ENCODE peak calls at places on chromosome 7, in seven cellular contexts. C is RWPE1, D is HCT116, T is uterus, W is OCI-LY7, V is choroid plexus epithelial cell, H is WERI-Rb-1. M is an unnamed sample.

GRCh38 chr7:158728911-158729645 is 24.5 kb upstream of the NCAPG2 start:
- DNase-seq in C (no peak), D (no peak), T (no peak), W (no peak), V (no peak), H (no peak), M (no peak)

GRCh38 chr7:35555386-35555785 is 139.5 kb downstream of the HERPUD2 start:
- DNase-seq in C (no peak), D (no peak), T (no peak), W (no peak), V (no peak), H (no peak), M (no peak)

GRCh38 chr7:31767686-31768358 is 80.8 kb downstream of the PPP1R17 start:
- DNase-seq in C (no peak), D (no peak), T (no peak), W (no peak), V (no peak), H (no peak), M (no peak)

GRCh38 chr7:44607141-44608068 is 978 bp downstream of the OGDH start:
- DNase-seq in C (peak), D (no peak), T (no peak), W (no peak), V (no peak), H (no peak), M (peak)

GRCh38 chr7:88090233-88090632 is 129.6 kb downstream of the SRI start:
- DNase-seq in C (no peak), D (no peak), T (no peak), W (no peak), V (no peak), H (no peak), M (no peak)

GRCh38 chr7:111098011-111098925 is 7.3 kb downstream of the LRRN3 start:
- DNase-seq in C (no peak), D (peak), T (no peak), W (no peak), V (peak), H (peak), M (no peak)

GRCh38 chr7:1946025-1946424 is 275.9 kb downstream of the ELFN1 start:
- DNase-seq in C (no peak), D (no peak), T (no peak), W (no peak), V (no peak), H (no peak), M (no peak)

GRCh38 chr7:129748710-129749109 is 137.2 kb downstream of the NRF1 start:
- DNase-seq in C (no peak), D (no peak), T (no peak), W (no peak), V (peak), H (no peak), M (no peak)

GRCh38 chr7:25854608-25855497 is 297.1 kb upstream of the NFE2L3 start:
- DNase-seq in C (peak), D (peak), T (peak), W (peak), V (peak), H (peak), M (peak)

GRCh38 chr7:143395187-143396149 is 13.2 kb downstream of the EPHA1 start:
- DNase-seq in C (no peak), D (no peak), T (no peak), W (no peak), V (no peak), H (no peak), M (no peak)

GRCh38 chr7:158849553-158850389 is 6.6 kb upstream of the DYNC2I1 start:
- DNase-seq in C (no peak), D (no peak), T (no peak), W (no peak), V (no peak), H (no peak), M (no peak)

GRCh38 chr7:12729112-12729511 is 41.7 kb downstream of the ARL4A start:
- DNase-seq in C (peak), D (no peak), T (peak), W (no peak), V (peak), H (no peak), M (no peak)

GRCh38 chr7:157684157-157684595 is 347.4 kb downstream of the DNAJB6 start:
- DNase-seq in C (no peak), D (no peak), T (no peak), W (no peak), V (peak), H (no peak), M (no peak)

GRCh38 chr7:141333459-141333858 is 217.8 kb upstream of the AGK start:
- DNase-seq in C (peak), D (no peak), T (no peak), W (no peak), V (no peak), H (no peak), M (no peak)

GRCh38 chr7:4650471-4651047 is 31.5 kb upstream of the FOXK1 start:
- DNase-seq in C (no peak), D (no peak), T (peak), W (no peak), V (peak), H (peak), M (no peak)

GRCh38 chr7:42858570-42858969 is 53.3 kb downstream of the C7orf25 start:
- DNase-seq in C (peak), D (no peak), T (no peak), W (no peak), V (peak), H (no peak), M (no peak)

GRCh38 chr7:45582136-45582742 is 8.1 kb downstream of the ADCY1 start:
- DNase-seq in C (no peak), D (no peak), T (no peak), W (no peak), V (no peak), H (no peak), M (no peak)

GRCh38 chr7:27434729-27435400 is 192.3 kb downstream of the EVX1 start:
- DNase-seq in C (no peak), D (no peak), T (no peak), W (no peak), V (peak), H (no peak), M (no peak)

GRCh38 chr7:143936087-143937009 is 1.3 kb downstream of the OR2F2 start:
- DNase-seq in C (no peak), D (no peak), T (no peak), W (no peak), V (peak), H (no peak), M (no peak)

GRCh38 chr7:151880688-151881087 is 3.8 kb upstream of the PRKAG2 start:
- DNase-seq in C (no peak), D (no peak), T (no peak), W (no peak), V (no peak), H (no peak), M (no peak)

GRCh38 chr7:157389951-157390730 is 53.3 kb downstream of the DNAJB6 start:
- DNase-seq in C (no peak), D (no peak), T (no peak), W (no peak), V (peak), H (no peak), M (no peak)

GRCh38 chr7:107920048-107920772 is 29.2 kb downstream of the DLD start:
- DNase-seq in C (no peak), D (no peak), T (no peak), W (no peak), V (peak), H (no peak), M (no peak)

GRCh38 chr7:84546403-84546802 is 351.8 kb upstream of the SEMA3A start:
- DNase-seq in C (no peak), D (no peak), T (no peak), W (no peak), V (no peak), H (no peak), M (no peak)

GRCh38 chr7:45180084-45180986 is 22.7 kb downstream of the RAMP3 start:
- DNase-seq in C (no peak), D (no peak), T (no peak), W (no peak), V (no peak), H (no peak), M (no peak)

GRCh38 chr7:30789334-30789711 is 18.1 kb downstream of the MINDY4 start:
- DNase-seq in C (peak), D (no peak), T (no peak), W (no peak), V (peak), H (no peak), M (no peak)

GRCh38 chr7:102404005-102404861 is 8.1 kb downstream of the PRKRIP1 start:
- DNase-seq in C (peak), D (peak), T (no peak), W (peak), V (peak), H (peak), M (peak)

DNA sequence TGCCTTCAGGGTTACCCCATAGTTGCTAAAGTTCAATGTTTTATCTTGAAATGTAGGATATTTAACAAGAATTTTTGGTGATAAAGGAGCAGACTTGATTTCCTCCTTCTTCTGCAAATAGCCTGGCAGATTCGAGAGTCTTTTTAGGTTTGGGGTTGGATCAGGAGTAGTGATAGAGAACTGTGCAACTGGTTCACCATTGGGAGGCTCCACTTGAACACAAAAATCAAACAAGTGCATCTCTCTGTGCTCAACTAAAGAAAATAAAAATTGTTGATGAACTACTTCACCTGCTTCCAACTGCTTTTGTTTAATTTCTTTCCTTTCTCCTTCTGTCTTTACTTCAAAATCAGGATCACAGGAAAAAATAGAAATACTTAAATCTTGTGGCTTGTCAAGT is 58.5 kb downstream of the MACC1 start:
- DNase-seq in C (no peak), D (no peak), T (no peak), W (peak), V (peak), H (no peak), M (no peak)
- TF ChIP-seq CTCF in C (no peak), D (no peak), T (no peak), W (peak), V (peak), H (peak), M (peak)

DNA sequence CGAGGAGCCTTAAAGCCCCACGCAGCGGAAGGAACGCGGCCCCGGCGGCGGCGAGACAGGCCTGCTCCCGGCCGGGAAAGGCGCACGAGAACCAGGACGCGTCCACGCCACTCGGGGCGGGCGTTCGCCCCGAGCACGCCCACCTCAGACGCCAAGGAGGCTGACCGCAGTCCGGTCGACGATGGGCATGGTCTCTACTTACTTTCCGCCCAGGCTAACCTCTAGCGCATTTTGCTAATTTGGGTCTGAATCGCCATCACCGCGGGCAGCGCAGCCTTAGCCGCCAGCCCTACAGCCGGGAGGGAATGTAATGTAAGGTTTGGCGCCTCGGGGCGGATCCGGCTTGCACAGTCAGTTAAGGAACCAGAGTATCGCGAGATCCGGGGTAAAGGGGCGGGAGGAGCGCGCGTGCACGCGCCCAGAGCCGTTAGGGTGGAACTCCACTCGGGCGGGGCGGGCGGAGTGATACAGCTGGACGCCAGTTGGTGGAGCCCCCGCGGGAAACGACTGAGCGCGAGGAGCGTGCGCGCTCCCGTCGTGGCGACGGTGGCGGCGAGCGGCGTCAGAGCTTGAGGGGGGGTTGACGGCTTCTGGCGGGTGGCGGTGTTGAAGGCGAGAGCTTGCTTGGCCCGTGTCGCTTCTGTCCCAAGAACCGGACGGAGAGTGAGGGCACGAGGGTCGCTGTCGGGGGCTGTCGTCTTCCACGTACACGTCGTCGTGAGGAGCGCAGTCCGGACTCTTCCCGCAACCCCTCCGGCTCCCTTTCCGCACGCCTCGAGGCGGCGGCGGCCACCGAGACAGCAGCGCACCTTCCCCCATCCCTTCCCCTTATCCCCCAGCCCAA is at the start of gene LUC7L2:
- DNase-seq in C (peak), D (peak), T (peak), W (peak), V (peak), H (peak), M (peak)
- TF ChIP-seq CTCF in C (no peak), D (no peak), T (peak), W (peak), V (peak), H (peak), M (no peak)

GRCh38 chr7:52920977-52921376 is 114.5 kb upstream of the POM121L12 start:
- DNase-seq in C (no peak), D (no peak), T (no peak), W (no peak), V (no peak), H (no peak), M (no peak)

DNA sequence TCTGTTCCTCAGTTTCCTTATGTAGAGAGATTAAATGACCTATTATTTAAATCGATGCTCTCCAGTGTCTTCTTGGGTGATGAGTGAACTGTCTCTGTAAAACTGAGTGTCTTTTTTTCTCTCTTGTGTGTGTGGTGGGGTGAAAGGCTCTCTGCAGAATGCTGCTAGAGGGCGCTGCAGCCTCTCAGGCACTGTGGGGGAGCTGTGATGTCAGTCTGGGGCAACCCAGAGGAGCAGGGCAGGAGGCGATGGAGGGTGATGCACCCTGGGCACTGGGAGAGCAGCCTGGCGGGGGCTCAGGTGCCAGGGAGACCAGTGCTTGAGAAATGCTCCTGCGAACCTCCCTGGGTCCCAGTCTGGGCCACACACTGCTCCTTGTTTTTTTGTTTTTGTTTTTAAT is 110.1 kb upstream of the POM121L12 start:
- DNase-seq in C (no peak), D (no peak), T (no peak), W (no peak), V (no peak), H (peak), M (no peak)
- TF ChIP-seq CTCF in C (no peak), D (no peak), T (no peak), W (no peak), V (no peak), H (peak), M (no peak)

GRCh38 chr7:38660427-38661099 is 29.4 kb upstream of the AMPH start:
- DNase-seq in C (no peak), D (peak), T (no peak), W (peak), V (peak), H (peak), M (peak)
- TF ChIP-seq CTCF in C (peak), D (peak), T (no peak), W (peak), V (peak), H (peak), M (peak)

DNA sequence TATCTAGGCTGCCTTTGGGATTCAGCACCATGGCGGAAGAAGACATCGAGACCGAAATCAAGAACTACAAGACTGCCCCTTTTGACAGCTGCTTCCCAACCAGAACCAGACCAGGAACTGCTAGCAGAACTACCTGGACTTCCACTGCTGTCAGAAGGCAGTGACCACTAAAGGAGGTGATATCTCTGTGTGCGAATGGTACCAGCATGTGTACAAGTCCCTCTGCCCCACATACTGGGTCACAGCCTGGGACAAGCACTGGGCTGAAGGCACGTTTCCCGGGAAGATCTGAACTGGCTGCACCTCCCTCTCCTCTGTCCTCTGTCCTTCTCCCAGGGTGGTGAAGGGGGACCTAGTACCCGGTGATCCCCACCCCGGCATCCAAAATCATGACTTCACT is 25.6 kb upstream of the PDIA4 start:
- DNase-seq in C (no peak), D (no peak), T (no peak), W (no peak), V (no peak), H (no peak), M (no peak)
- TF ChIP-seq CTCF in C (no peak), D (no peak), T (no peak), W (no peak), V (no peak), H (no peak), M (no peak)

DNA sequence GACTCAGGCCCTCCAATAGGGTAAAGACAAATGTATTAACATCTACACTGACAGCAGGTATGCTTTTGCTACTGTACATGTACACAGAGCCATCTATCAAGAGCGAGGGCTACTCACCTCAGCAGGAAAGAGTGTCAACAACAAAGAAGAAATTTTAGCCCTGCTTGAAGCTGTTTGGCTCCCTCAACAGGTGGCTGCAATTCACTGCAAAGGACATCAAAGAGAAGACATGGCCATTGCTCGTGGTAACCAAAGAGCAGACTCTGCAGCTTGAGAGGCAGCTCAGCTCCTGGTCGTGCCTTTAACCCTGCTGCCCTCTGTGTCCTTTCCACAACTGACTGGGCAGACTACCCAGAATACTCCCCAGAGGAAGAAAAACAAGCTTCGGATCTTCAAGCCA is 5.1 kb downstream of the AKR1B15 start:
- DNase-seq in C (no peak), D (no peak), T (no peak), W (peak), V (peak), H (peak), M (peak)
- TF ChIP-seq CTCF in C (no peak), D (peak), T (no peak), W (peak), V (peak), H (peak), M (peak)

GRCh38 chr7:46811529-46811928 is 770.4 kb downstream of the TNS3 start:
- DNase-seq in C (peak), D (no peak), T (peak), W (no peak), V (peak), H (peak), M (no peak)
- TF ChIP-seq CTCF in C (no peak), D (no peak), T (no peak), W (no peak), V (no peak), H (no peak), M (no peak)

DNA sequence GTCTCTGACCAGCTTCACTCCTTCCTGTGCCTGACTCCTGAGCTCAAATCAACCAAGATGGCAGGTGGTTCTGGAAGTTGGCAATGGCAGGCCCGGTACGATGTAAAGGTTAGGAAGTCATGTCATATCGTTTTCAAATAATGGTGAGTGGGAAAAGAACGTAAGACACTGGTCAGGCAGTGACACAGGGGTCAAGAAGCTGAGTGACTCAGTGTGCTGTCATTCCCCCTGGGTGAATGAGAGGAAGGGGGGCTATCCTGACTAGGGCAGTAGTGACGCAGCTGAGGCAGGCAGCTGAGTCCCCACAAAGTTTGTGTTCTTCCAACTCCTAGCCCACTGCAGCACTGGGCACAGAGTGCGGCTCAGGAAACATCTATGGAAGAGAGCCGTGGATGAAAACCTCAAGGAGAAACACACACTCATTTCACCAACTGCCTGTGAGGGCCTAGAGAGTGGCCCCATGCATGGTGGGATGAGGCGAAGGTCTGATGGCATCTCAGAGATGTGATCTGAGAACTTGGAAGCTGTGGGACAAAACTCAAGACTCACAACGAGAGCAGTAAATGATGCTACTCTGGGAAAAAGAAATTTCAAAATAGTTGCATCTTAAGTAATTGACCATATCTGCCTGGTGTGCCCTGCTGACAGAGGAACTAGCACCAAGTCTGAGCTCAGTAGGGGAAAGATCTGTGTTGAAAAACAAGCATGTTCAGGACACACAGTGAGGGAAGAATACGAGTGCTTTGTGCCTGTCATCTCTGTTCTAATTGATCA is 23.2 kb downstream of the CREB3L2 start:
- DNase-seq in C (peak), D (peak), T (peak), W (no peak), V (peak), H (no peak), M (no peak)
- TF ChIP-seq CTCF in C (no peak), D (no peak), T (no peak), W (no peak), V (no peak), H (no peak), M (no peak)